ENCODE peak calls at places on chromosome 1, in six cellular contexts. One of them, this sample, is unnamed.

GRCh38 chr1:218390625-218391024 is 45.5 kb downstream of the TGFB2 start:
- DNase-seq in adrenal gland: no peak
- DNase-seq in heart left ventricle: no peak
- DNase-seq in ovary: no peak
- DNase-seq in stomach: no peak
- DNase-seq in breast epithelium: no peak
- DNase-seq in this sample: no peak

GRCh38 chr1:145983206-145983675 is 13.1 kb downstream of the TXNIP start:
- DNase-seq in adrenal gland: no peak
- DNase-seq in heart left ventricle: peak; percentile 57
- DNase-seq in ovary: no peak
- DNase-seq in stomach: peak; percentile 88
- DNase-seq in breast epithelium: no peak
- DNase-seq in this sample: no peak

GRCh38 chr1:110645962-110646735 is 28.6 kb downstream of the KCNA3 start:
- DNase-seq in adrenal gland: no peak
- DNase-seq in heart left ventricle: no peak
- DNase-seq in ovary: no peak
- DNase-seq in stomach: no peak
- DNase-seq in breast epithelium: no peak
- DNase-seq in this sample: no peak

GRCh38 chr1:203840208-203840808 is 21.1 kb upstream of the SNRPE start:
- DNase-seq in adrenal gland: no peak
- DNase-seq in heart left ventricle: no peak
- DNase-seq in ovary: no peak
- DNase-seq in stomach: no peak
- DNase-seq in breast epithelium: no peak
- DNase-seq in this sample: no peak

GRCh38 chr1:116262207-116262994 is 110.6 kb upstream of the ATP1A1 start:
- DNase-seq in adrenal gland: no peak
- DNase-seq in heart left ventricle: no peak
- DNase-seq in ovary: no peak
- DNase-seq in stomach: no peak
- DNase-seq in breast epithelium: no peak
- DNase-seq in this sample: no peak

GRCh38 chr1:184300446-184300845 is 86.4 kb upstream of the C1orf21 start:
- DNase-seq in adrenal gland: no peak
- DNase-seq in heart left ventricle: no peak
- DNase-seq in ovary: no peak
- DNase-seq in stomach: no peak
- DNase-seq in breast epithelium: no peak
- DNase-seq in this sample: no peak

GRCh38 chr1:113031060-113031933 is 41.7 kb upstream of the LRIG2 start:
- DNase-seq in adrenal gland: no peak
- DNase-seq in heart left ventricle: no peak
- DNase-seq in ovary: no peak
- DNase-seq in stomach: no peak
- DNase-seq in breast epithelium: no peak
- DNase-seq in this sample: no peak

GRCh38 chr1:241775021-241775420 is 73.0 kb upstream of the EXO1 start:
- DNase-seq in adrenal gland: no peak
- DNase-seq in heart left ventricle: no peak
- DNase-seq in ovary: no peak
- DNase-seq in stomach: no peak
- DNase-seq in breast epithelium: no peak
- DNase-seq in this sample: no peak

GRCh38 chr1:75643460-75643859 is 32.5 kb upstream of the SLC44A5 start:
- DNase-seq in adrenal gland: no peak
- DNase-seq in heart left ventricle: no peak
- DNase-seq in ovary: no peak
- DNase-seq in stomach: no peak
- DNase-seq in breast epithelium: no peak
- DNase-seq in this sample: no peak

DNA sequence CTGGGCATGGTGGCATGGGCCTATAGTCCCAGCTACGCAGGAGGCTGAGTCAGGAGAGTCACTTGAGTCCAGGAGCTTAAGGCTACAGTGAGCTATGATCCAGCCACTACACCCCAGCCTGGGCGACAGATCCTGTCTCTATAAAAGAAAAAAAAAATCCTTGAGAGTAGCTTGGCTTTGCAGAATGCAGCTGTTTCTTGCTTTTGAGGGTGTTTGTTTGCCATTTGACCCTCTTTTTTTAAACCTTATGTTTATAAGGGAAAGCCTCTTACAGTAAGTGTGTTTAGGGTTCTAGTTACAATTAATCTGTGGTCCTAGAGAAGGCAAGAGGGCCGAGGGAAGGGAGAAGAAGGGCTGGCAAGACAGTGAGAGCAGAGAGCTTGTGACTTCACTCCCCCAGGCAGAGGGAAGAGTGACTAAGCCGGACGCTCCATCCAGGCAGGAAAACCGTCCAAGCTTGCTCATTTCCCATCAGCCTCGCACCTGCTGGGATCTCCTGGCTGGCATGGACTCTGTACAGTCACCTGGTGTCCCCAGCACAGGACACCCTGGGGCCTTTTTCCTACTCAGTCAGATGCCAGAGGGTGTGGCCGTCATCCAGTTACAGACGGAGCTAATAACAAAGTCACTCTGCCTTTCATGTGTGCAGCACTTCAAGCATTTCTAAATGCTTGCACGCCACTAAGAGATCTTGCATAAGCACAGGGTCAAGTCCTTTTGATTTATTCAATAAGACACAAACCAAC is 55.5 kb upstream of the PSEN2 start:
- DNase-seq in adrenal gland: peak; percentile 84
- DNase-seq in heart left ventricle: peak; percentile 60
- DNase-seq in ovary: peak; percentile 43
- DNase-seq in stomach: peak; percentile 63
- DNase-seq in breast epithelium: peak; percentile 93
- DNase-seq in this sample: peak; percentile 86
- TF ChIP-seq POLR2A in adrenal gland: no peak
- TF ChIP-seq POLR2A in heart left ventricle: no peak
- TF ChIP-seq POLR2A in ovary: no peak
- TF ChIP-seq POLR2A in stomach: no peak
- TF ChIP-seq POLR2A in breast epithelium: no peak
- TF ChIP-seq POLR2A in this sample: no peak

GRCh38 chr1:236753554-236753953 is 41.5 kb upstream of the MTR start:
- DNase-seq in adrenal gland: peak; percentile 15
- DNase-seq in heart left ventricle: no peak
- DNase-seq in ovary: no peak
- DNase-seq in stomach: no peak
- DNase-seq in breast epithelium: no peak
- DNase-seq in this sample: no peak
- TF ChIP-seq CTCF in adrenal gland: no peak
- TF ChIP-seq CTCF in heart left ventricle: peak; percentile 28
- TF ChIP-seq CTCF in ovary: no peak
- TF ChIP-seq CTCF in stomach: no peak
- TF ChIP-seq CTCF in breast epithelium: no peak
- TF ChIP-seq CTCF in this sample: no peak

GRCh38 chr1:46176211-46176865 is at the start of gene P3R3URF:
- DNase-seq in adrenal gland: no peak
- DNase-seq in heart left ventricle: no peak
- DNase-seq in ovary: no peak
- DNase-seq in stomach: no peak
- DNase-seq in breast epithelium: no peak
- DNase-seq in this sample: no peak

GRCh38 chr1:46179138-46180081 is 3.1 kb upstream of the P3R3URF start:
- DNase-seq in adrenal gland: peak; percentile 86
- DNase-seq in heart left ventricle: peak; percentile 84
- DNase-seq in ovary: peak; percentile 83
- DNase-seq in stomach: peak; percentile 87
- DNase-seq in breast epithelium: peak; percentile 85
- DNase-seq in this sample: peak; percentile 87

GRCh38 chr1:46181343-46182260 is 5.3 kb upstream of the P3R3URF start:
- DNase-seq in adrenal gland: no peak
- DNase-seq in heart left ventricle: no peak
- DNase-seq in ovary: no peak
- DNase-seq in stomach: no peak
- DNase-seq in breast epithelium: no peak
- DNase-seq in this sample: no peak

GRCh38 chr1:46183119-46183842 is 7.0 kb upstream of the P3R3URF start:
- DNase-seq in adrenal gland: peak; percentile 97
- DNase-seq in heart left ventricle: peak; percentile 83
- DNase-seq in ovary: peak; percentile 54
- DNase-seq in stomach: peak; percentile 94
- DNase-seq in breast epithelium: peak; percentile 75
- DNase-seq in this sample: no peak

GRCh38 chr1:46180082-46180616 is 3.9 kb upstream of the P3R3URF start:
- DNase-seq in adrenal gland: no peak
- DNase-seq in heart left ventricle: peak; percentile 33
- DNase-seq in ovary: no peak
- DNase-seq in stomach: peak; percentile 86
- DNase-seq in breast epithelium: no peak
- DNase-seq in this sample: no peak
- TF ChIP-seq POLR2A in adrenal gland: no peak
- TF ChIP-seq POLR2A in heart left ventricle: no peak
- TF ChIP-seq POLR2A in ovary: no peak
- TF ChIP-seq POLR2A in stomach: no peak
- TF ChIP-seq POLR2A in breast epithelium: no peak
- TF ChIP-seq POLR2A in this sample: no peak

DNA sequence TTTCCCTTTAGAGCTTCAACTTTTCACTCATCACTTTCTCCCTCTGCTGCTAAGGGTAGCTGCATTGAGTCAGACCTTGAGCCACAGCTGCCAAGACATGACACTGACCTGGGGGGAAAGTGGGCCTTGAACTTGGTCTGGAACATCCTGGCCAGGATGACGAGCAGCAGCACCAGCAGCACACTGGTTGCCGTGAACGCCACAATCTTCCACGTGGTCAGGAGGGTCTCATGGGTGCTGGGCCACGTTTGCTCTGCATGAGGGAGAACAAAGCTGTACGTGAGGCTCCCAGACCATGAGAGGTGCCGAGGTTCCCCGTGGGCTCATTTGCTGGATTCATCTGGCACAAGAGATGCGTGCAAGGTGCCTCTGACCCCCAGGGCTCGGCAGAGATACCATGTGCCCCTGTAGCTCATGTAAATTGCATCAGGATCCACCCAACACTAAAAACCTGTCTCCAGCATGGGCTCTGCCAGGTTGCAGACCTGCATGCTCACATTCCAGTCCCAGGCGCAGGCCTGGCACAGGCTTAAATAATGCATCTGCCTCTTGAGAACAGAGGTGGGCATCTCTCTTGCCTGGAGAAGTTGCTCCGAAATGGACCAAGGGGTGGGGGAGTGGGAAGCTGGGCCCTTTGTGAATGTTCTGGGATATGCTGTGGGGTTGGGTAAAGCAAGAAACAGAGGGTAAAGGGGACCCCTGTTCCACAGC is 84.6 kb upstream of the TLR5 start:
- DNase-seq in adrenal gland: no peak
- DNase-seq in heart left ventricle: no peak
- DNase-seq in ovary: no peak
- DNase-seq in stomach: no peak
- DNase-seq in breast epithelium: no peak
- DNase-seq in this sample: no peak
- TF ChIP-seq CTCF in adrenal gland: no peak
- TF ChIP-seq CTCF in heart left ventricle: no peak
- TF ChIP-seq CTCF in ovary: no peak
- TF ChIP-seq CTCF in stomach: no peak
- TF ChIP-seq CTCF in breast epithelium: no peak
- TF ChIP-seq CTCF in this sample: no peak

DNA sequence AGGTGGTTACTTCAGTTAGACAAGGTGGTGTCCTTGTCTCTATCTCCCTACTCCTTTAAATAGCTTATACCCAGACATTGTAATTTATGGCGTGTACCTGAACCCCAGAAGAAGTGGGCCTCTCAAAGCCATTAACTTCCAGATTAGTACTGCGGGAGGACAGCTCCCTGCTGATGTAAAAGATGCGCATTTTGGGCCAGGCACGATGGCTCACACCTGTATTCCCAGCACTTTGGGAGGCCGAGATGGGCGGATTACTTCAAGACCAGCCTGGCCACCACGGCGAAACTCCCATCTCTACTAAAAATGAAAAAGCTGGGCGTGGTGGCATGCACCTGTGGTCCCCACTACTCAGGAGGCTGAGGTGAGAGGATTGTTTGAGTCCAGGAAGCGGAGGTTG is 15.0 kb upstream of the PLEKHM2 start:
- DNase-seq in adrenal gland: no peak
- DNase-seq in heart left ventricle: no peak
- DNase-seq in ovary: no peak
- DNase-seq in stomach: no peak
- DNase-seq in breast epithelium: no peak
- DNase-seq in this sample: no peak
- TF ChIP-seq POLR2A in adrenal gland: no peak
- TF ChIP-seq POLR2A in heart left ventricle: no peak
- TF ChIP-seq POLR2A in ovary: no peak
- TF ChIP-seq POLR2A in stomach: no peak
- TF ChIP-seq POLR2A in breast epithelium: no peak
- TF ChIP-seq POLR2A in this sample: no peak

This sample was measured in suprapubic skin.